ENCODE peak calls at places on chromosome 2, in five cellular contexts. G is HepG2; D is stimulated activated CD4-positive, alpha-beta T cell treated with anti-CD3 and anti-CD28 coated beads, Interleukin-15, amount 100 ng/mL, for 1 hour; K is HEK293T; J is ACHN. U is an unnamed sample.
A peak's percentile ranks its signal among the peaks of the same experiment; 100 is the strongest.

GRCh38 chr2:100230754-100231153 is 88.4 kb upstream of the AFF3 start:
- DNase-seq in D (no peak), K (no peak), J (no peak), G (no peak), U (no peak)

GRCh38 chr2:168819829-168820489 is 17.5 kb downstream of the NOSTRIN start:
- DNase-seq in D (no peak), G (no peak), K (no peak), J (no peak), U (no peak)

GRCh38 chr2:30422437-30422805 is 24.6 kb upstream of the LCLAT1 start:
- DNase-seq in J (no peak), K (no peak), D (peak; percentile 59), G (no peak), U (no peak)

GRCh38 chr2:158755310-158755709 is 39.8 kb upstream of the DAPL1 start:
- DNase-seq in D (no peak), G (peak; percentile 22), K (no peak), J (no peak), U (no peak)

GRCh38 chr2:55168221-55169154 is 63.6 kb downstream of the CLHC1 start:
- DNase-seq in D (no peak), K (peak; percentile 54), J (peak; percentile 79), G (peak; percentile 70), U (no peak)

GRCh38 chr2:29317077-29317517 is 201.9 kb downstream of the CLIP4 start:
- DNase-seq in D (no peak), K (no peak), J (no peak), G (no peak), U (no peak)

GRCh38 chr2:160156084-160156483 is 44.0 kb downstream of the ITGB6 start:
- DNase-seq in K (no peak), D (no peak), J (no peak), G (no peak), U (no peak)

GRCh38 chr2:238638100-238638981 is 209.5 kb upstream of the TWIST2 start:
- DNase-seq in D (no peak), J (no peak), K (no peak), G (no peak), U (no peak)

GRCh38 chr2:26169681-26170414 is 3.0 kb upstream of the GAREM2 start:
- DNase-seq in J (no peak), G (no peak), D (no peak), K (no peak), U (no peak)

GRCh38 chr2:204691911-204692510 is 146.7 kb downstream of the PARD3B start:
- DNase-seq in G (peak; percentile 75), J (peak; percentile 90), D (no peak), K (peak; percentile 54), U (no peak)

GRCh38 chr2:2848621-2849443 is 517.8 kb upstream of the MYT1L start:
- DNase-seq in J (no peak), D (no peak), G (no peak), K (no peak), U (no peak)

GRCh38 chr2:176518823-176519222 is 249.6 kb downstream of the MTX2 start:
- DNase-seq in K (no peak), J (no peak), D (no peak), G (no peak), U (no peak)

GRCh38 chr2:177551989-177552413 is 159.4 kb downstream of the AGPS start:
- DNase-seq in D (no peak), K (no peak), J (no peak), G (no peak), U (peak; percentile 49)

GRCh38 chr2:9347411-9347853 is 75.9 kb downstream of the ITGB1BP1 start:
- DNase-seq in J (no peak), K (no peak), G (no peak), D (no peak), U (no peak)

GRCh38 chr2:58762176-58762781 is 521.2 kb upstream of the FANCL start:
- DNase-seq in K (peak; percentile 68), D (no peak), J (peak; percentile 69), G (peak; percentile 35), U (peak; percentile 43)

GRCh38 chr2:53874401-53874950 is 14.7 kb upstream of the GPR75 start:
- DNase-seq in J (no peak), K (no peak), G (no peak), D (no peak), U (no peak)

GRCh38 chr2:205650450-205650849 is 31.9 kb upstream of the NRP2 start:
- DNase-seq in K (no peak), G (no peak), D (no peak), J (no peak), U (no peak)

GRCh38 chr2:167122389-167122788 is 234.1 kb downstream of the XIRP2 start:
- DNase-seq in G (no peak), D (no peak), J (no peak), K (no peak), U (no peak)

GRCh38 chr2:62475172-62476011 is 30.6 kb downstream of the TMEM17 start:
- DNase-seq in G (no peak), K (no peak), J (no peak), D (no peak), U (no peak)

GRCh38 chr2:167943877-167944276 is 303.5 kb downstream of the STK39 start:
- DNase-seq in J (no peak), D (no peak), K (no peak), G (no peak), U (no peak)

U was measured in mesothelial cell of epicardium.